ENCODE peak calls at places on chromosomes 11 and 22, in eight cellular contexts. Y, N, P, D, V, Z, B and C are unnamed samples.
A peak's percentile ranks its signal among the peaks of the same experiment; 100 is the strongest.

GRCh38 chr22:29291215-29291614 is 15.2 kb upstream of the GAS2L1 start:
- DNase-seq in Y (no peak), N (no peak), P (no peak), D (no peak), V (no peak), Z (no peak), B (no peak), C (no peak)

GRCh38 chr11:117986981-117987495 is 844 bp downstream of the IL10RA start:
- DNase-seq in Y (no peak), N (peak; percentile 69), P (no peak), D (peak; percentile 25), V (no peak), Z (no peak), B (peak; percentile 65), C (no peak)

GRCh38 chr11:94851864-94852581 is 83.9 kb downstream of the AMOTL1 start:
- DNase-seq in Y (no peak), N (no peak), P (no peak), D (peak; percentile 48), V (peak; percentile 48), Z (peak; percentile 86), B (no peak), C (no peak)

GRCh38 chr11:78898376-78898775 is 323.7 kb upstream of the NARS2 start:
- DNase-seq in Y (no peak), N (no peak), P (no peak), D (no peak), V (no peak), Z (no peak), B (no peak), C (no peak)

GRCh38 chr11:33802414-33802950 is 28.2 kb upstream of the FBXO3 start:
- DNase-seq in Y (peak; percentile 25), N (no peak), P (peak; percentile 81), D (peak; percentile 91), V (peak; percentile 23), Z (no peak), B (peak; percentile 7), C (peak; percentile 90)

GRCh38 chr11:76153609-76153949 is 52.7 kb downstream of the WNT11 start:
- DNase-seq in Y (no peak), N (no peak), P (no peak), D (peak; percentile 88), V (no peak), Z (no peak), B (no peak), C (no peak)

GRCh38 chr11:2182692-2183474 is 11.3 kb upstream of the TH start:
- DNase-seq in Y (no peak), N (no peak), P (no peak), D (no peak), V (no peak), Z (no peak), B (no peak), C (no peak)

GRCh38 chr11:65811764-65812475 is 21.8 kb upstream of the SNX32 start:
- DNase-seq in Y (no peak), N (no peak), P (no peak), D (no peak), V (no peak), Z (no peak), B (no peak), C (no peak)

GRCh38 chr11:112627588-112628045 is 333.6 kb upstream of the NCAM1 start:
- DNase-seq in Y (no peak), N (no peak), P (no peak), D (no peak), V (no peak), Z (no peak), B (no peak), C (no peak)

GRCh38 chr11:14179126-14179820 is 179.7 kb downstream of the RRAS2 start:
- DNase-seq in Y (no peak), N (no peak), P (no peak), D (no peak), V (no peak), Z (no peak), B (no peak), C (no peak)

GRCh38 chr22:46625113-46625842 is 5.1 kb downstream of the GRAMD4 start:
- DNase-seq in Y (peak; percentile 10), N (no peak), P (no peak), D (no peak), V (no peak), Z (no peak), B (no peak), C (no peak)

GRCh38 chr22:43005106-43005505 is 9.8 kb downstream of the PACSIN2 start:
- DNase-seq in Y (no peak), N (no peak), P (no peak), D (no peak), V (no peak), Z (no peak), B (no peak), C (no peak)

GRCh38 chr11:114366331-114367243 is 33.7 kb downstream of the C11orf71 start:
- DNase-seq in Y (no peak), N (no peak), P (peak; percentile 12), D (peak; percentile 87), V (no peak), Z (no peak), B (no peak), C (peak; percentile 88)

GRCh38 chr22:50041361-50042065 is 16.6 kb downstream of the TTLL8 start:
- DNase-seq in Y (no peak), N (no peak), P (no peak), D (no peak), V (no peak), Z (no peak), B (no peak), C (no peak)
- H3K4me1 ChIP-seq in Y (no peaks in the 10 kb centered on the region), N (no peaks in the 10 kb centered on the region), P (no peaks in the 10 kb centered on the region), D (no peaks in the 10 kb centered on the region), V (no peaks in the 10 kb centered on the region), Z (no peaks in the 10 kb centered on the region), B (no peaks in the 10 kb centered on the region), C (no peaks in the 10 kb centered on the region)

GRCh38 chr11:123429851-123430735 is at the start of gene GRAMD1B:
- DNase-seq in Y (peak; percentile 62), N (peak; percentile 35), P (peak; percentile 73), D (peak; percentile 81), V (no peak), Z (peak; percentile 65), B (no peak), C (peak; percentile 79)
- TF ChIP-seq CTCF in Y (no peak), N (peak; percentile 14), P (peak; percentile 0), D (peak; percentile 22), V (no peak), Z (peak; percentile 20), B (no peak), C (no peak)

DNA sequence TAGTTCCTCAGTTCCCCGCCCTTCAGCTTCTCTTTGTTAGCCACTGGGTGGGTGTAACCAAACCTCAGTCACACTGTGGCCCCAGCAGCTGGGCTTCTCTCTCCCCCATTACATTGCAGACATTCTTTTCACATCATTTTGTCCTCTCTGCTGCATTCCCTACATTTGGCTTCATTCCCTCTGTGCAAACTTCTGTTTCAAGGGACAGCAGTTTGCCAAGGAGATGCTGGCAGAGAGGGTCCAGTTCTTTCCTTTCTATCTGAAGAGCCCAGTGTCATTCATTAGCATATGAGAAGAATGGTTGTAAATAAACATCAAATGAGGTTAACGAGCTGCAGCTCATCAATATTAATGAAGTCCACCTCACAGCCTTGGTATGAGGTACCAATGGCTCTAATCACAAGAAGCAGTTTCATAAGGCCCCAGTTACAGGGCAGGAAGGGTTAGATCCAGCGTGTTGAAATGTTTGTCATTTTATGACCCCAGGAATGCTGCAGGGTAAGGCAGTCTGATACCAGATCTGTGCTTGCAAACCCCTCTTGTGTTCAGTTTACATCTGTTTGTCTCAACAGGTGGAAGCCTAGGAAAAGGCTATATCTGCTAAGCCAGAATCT is 72.2 kb downstream of the ARFGAP2 start:
- DNase-seq in Y (no peak), N (no peak), P (no peak), D (no peak), V (no peak), Z (no peak), B (peak; percentile 51), C (peak; percentile 71)
- H3K27ac ChIP-seq in Y (no peak overlapping the region), N (no peak overlapping the region), P (no peak overlapping the region), D (no peak overlapping the region), V (no peak overlapping the region), Z (no peak overlapping the region), B (peak overlapping the region; percentile 99), C (peak overlapping the region; percentile 26)

GRCh38 chr22:39536711-39537110 is 4.2 kb upstream of the RPS19BP1 start:
- DNase-seq in Y (no peak), N (no peak), P (no peak), D (no peak), V (no peak), Z (no peak), B (no peak), C (no peak)
- H3K4me1 ChIP-seq in Y (peaks cover 5% of the 10 kb centered on the region), N (peaks cover 4% of the 10 kb centered on the region), P (peaks cover 9% of the 10 kb centered on the region), D (peaks cover 4% of the 10 kb centered on the region), V (peaks cover under 1% of the 10 kb centered on the region), Z (peaks cover 3% of the 10 kb centered on the region), B (peaks cover 16% of the 10 kb centered on the region), C (peaks cover 11% of the 10 kb centered on the region)

DNA sequence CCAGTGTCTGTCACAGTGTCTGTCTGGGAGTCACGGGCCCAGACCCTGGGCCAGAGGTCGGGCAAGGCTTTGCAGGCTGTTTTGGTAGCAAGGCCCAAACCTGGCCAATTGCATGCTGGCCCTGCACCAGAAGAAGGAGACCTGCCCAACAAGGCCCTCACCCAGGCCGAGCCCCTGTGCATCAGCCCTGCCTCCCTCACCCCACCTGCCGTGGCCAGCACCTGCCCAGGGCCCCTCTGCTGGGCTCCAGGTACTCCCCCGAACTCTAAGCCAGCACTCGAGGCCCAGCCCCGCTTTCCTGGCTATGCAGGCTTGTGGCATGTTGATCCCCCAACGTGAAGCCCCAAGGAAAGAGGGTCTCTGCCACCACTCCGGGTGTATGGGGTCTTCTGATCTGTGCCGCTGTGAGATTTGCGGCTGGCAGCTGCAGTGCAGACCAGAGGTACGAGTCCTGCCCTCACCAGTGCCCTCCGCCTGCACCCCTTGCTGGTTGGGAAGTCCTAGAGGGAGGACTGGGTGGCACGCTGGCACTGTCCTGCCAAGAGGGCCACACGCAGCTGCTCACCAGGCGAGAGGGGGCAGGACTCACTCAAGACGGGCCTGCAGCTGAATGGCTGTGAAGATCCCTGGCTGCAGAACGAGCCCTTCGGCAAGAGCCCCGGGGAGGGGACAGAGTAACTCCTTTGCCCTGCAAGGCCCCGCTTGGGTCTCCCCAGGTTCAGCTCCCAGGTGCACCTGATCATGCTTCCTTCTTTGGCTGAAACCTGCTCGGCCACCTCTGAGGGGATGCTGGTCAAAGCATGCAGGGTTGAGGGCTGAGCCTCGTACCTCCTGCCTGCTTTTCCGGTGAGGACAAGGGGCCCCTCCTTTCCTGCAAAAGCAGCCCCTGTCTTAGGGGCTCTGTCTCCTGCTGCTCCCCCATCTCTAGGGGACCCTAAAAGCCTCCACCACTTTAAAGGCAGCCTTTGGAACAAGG is 6.7 kb upstream of the SEPTIN5 start:
- DNase-seq in Y (no peak), N (no peak), P (no peak), D (no peak), V (no peak), Z (peak; percentile 44), B (no peak), C (no peak)
- TF ChIP-seq CTCF in Y (no peak), N (no peak), P (no peak), D (no peak), V (no peak), Z (no peak), B (no peak), C (no peak)

GRCh38 chr22:27879923-27880322 is 39.1 kb downstream of the PITPNB start:
- DNase-seq in Y (no peak), N (no peak), P (peak; percentile 45), D (peak; percentile 49), V (no peak), Z (no peak), B (peak; percentile 53), C (peak; percentile 31)
- H3K27ac ChIP-seq in Y (no peak overlapping the region), N (no peak overlapping the region), P (no peak overlapping the region), D (no peak overlapping the region), V (no peak overlapping the region), Z (no peak overlapping the region), B (no peak overlapping the region), C (no peak overlapping the region)

GRCh38 chr11:116856423-116856822 is 19.0 kb upstream of the APOA1 start:
- DNase-seq in Y (no peak), N (no peak), P (no peak), D (no peak), V (no peak), Z (no peak), B (no peak), C (no peak)
- H3K4me1 ChIP-seq in Y (peaks cover 8% of the 10 kb centered on the region), N (peaks cover 29% of the 10 kb centered on the region), P (peaks cover 5% of the 10 kb centered on the region), D (peaks cover 37% of the 10 kb centered on the region), V (peaks cover 14% of the 10 kb centered on the region), Z (peaks cover 26% of the 10 kb centered on the region), B (peaks cover 28% of the 10 kb centered on the region), C (peaks cover 44% of the 10 kb centered on the region)